ENCODE peak calls at places on chromosome 2, in six cellular contexts. E, D, G, N, H and Z are unnamed samples.
A peak's percentile ranks its signal among the peaks of the same experiment; 100 is the strongest.

GRCh38 chr2:233117351-233117750 is 57.2 kb downstream of the INPP5D start:
- DNase-seq in E (no peak), N (no peak), G (no peak), D (peak; percentile 45), H (no peak), Z (no peak)

GRCh38 chr2:10255189-10256030 is 47.3 kb upstream of the HPCAL1 start:
- DNase-seq in D (no peak), N (no peak), E (no peak), G (no peak), H (no peak), Z (no peak)

GRCh38 chr2:28643911-28644334 is 107.7 kb upstream of the PPP1CB start:
- DNase-seq in H (peak; percentile 32), G (no peak), E (no peak), D (no peak), N (no peak), Z (peak; percentile 88)

GRCh38 chr2:86225581-86225980 is 26.3 kb downstream of the MRPL35 start:
- DNase-seq in H (peak; percentile 76), N (no peak), D (no peak), G (no peak), E (no peak), Z (no peak)

GRCh38 chr2:12624911-12625598 is 91.7 kb upstream of the TRIB2 start:
- DNase-seq in D (peak; percentile 53), E (no peak), G (no peak), H (no peak), N (no peak), Z (no peak)

GRCh38 chr2:44268259-44268649 is 7.0 kb upstream of the SLC3A1 start:
- DNase-seq in N (no peak), H (no peak), G (no peak), E (no peak), D (no peak), Z (no peak)

GRCh38 chr2:148282201-148282600 is 261.3 kb downstream of the MBD5 start:
- DNase-seq in G (no peak), H (peak; percentile 64), N (no peak), E (no peak), D (no peak), Z (no peak)

GRCh38 chr2:207239222-207239674 is 73.5 kb upstream of the KLF7 start:
- DNase-seq in E (peak; percentile 18), G (no peak), H (peak; percentile 53), N (no peak), D (no peak), Z (peak; percentile 97)

GRCh38 chr2:134079373-134079772 is 174.5 kb upstream of the MGAT5 start:
- DNase-seq in E (no peak), N (no peak), G (no peak), H (no peak), D (no peak), Z (no peak)

GRCh38 chr2:132489150-132489549 is 72.5 kb downstream of the GPR39 start:
- DNase-seq in D (peak; percentile 73), G (no peak), H (no peak), E (peak; percentile 15), N (no peak), Z (no peak)

GRCh38 chr2:190526105-190526708 is 8.3 kb downstream of the NEMP2 start:
- DNase-seq in N (no peak), D (no peak), G (no peak), E (no peak), H (no peak), Z (no peak)
- TF ChIP-seq CTCF in N (no peak), D (no peak), G (no peak), E (no peak), H (no peak), Z (no peak)

GRCh38 chr2:152925540-152926448 is 207.4 kb downstream of the ARL6IP6 start:
- DNase-seq in E (peak; percentile 25), D (peak; percentile 92), H (peak; percentile 6), N (peak; percentile 74), G (peak; percentile 79), Z (no peak)
- TF ChIP-seq POLR2AphosphoS5 in E (no peak), D (no peak), H (no peak), N (no peak), G (no peak), Z (no peak)

DNA sequence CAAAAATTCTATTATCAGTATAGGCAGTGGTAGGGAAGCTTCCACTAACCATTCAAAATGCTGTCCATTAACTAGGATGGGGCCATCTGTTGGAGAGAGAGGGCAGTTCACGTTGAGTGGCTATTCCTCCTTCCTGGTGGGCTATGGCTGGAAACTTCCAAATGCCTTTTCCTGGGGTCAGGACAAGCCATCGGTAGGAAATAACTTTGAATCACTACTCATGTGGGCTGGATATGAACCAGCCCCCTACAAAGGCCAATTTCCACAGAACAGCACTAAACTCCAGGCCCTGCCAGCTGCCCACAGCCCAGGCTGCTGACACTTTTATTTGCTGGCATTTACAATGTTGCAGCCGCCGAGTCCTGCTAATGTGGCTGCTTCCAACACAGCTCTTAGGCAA is 156.1 kb upstream of the HNRNPA3 start:
- DNase-seq in E (peak; percentile 20), D (peak; percentile 62), H (no peak), G (peak; percentile 4), N (peak; percentile 16), Z (no peak)
- TF ChIP-seq CTCF in E (peak; percentile 53), D (peak; percentile 60), H (peak; percentile 19), G (no peak), N (peak; percentile 36), Z (no peak)

GRCh38 chr2:33478968-33479691 is 2.7 kb downstream of the RASGRP3 start:
- DNase-seq in G (no peak), E (peak; percentile 35), H (peak; percentile 42), D (no peak), N (no peak), Z (no peak)

GRCh38 chr2:33476100-33476792 is at the start of gene RASGRP3:
- DNase-seq in G (peak; percentile 26), D (peak; percentile 52), H (peak; percentile 99), E (peak; percentile 46), N (peak; percentile 44), Z (no peak)

GRCh38 chr2:33475381-33476099 is 909 bp upstream of the RASGRP3 start:
- DNase-seq in D (peak; percentile 90), N (peak; percentile 61), G (peak; percentile 78), E (peak; percentile 59), H (peak; percentile 87), Z (no peak)

GRCh38 chr2:33476793-33477190 is 343 bp downstream of the RASGRP3 start:
- DNase-seq in E (no peak), N (no peak), G (no peak), H (no peak), D (no peak), Z (no peak)

GRCh38 chr2:33477473-33478468 is 1.3 kb downstream of the RASGRP3 start:
- DNase-seq in N (no peak), D (no peak), E (peak; percentile 60), G (no peak), H (peak; percentile 36), Z (no peak)
- TF ChIP-seq POLR2AphosphoS5 in N (no peak), D (no peak), E (peak; percentile 74), G (no peak), H (no peak), Z (no peak)